ENCODE peak calls at places on chromosome 21, in six cellular contexts. H is IMR-90, R is neuronal stem cell, K is H9, Y is trophoblast cell, C is H1. J is an unnamed sample.
A peak's percentile ranks its signal among the peaks of the same experiment; 100 is the strongest.

GRCh38 chr21:15278279-15278678 is 213.5 kb upstream of the NRIP1 start:
- DNase-seq in H (no peak), R (no peak), K (no peak), Y (peak; percentile 59), C (no peak), J (no peak)

GRCh38 chr21:42376338-42376982 is 10.1 kb upstream of the TFF1 start:
- DNase-seq in H (no peak), R (no peak), K (peak; percentile 53), Y (no peak), C (no peak), J (no peak)

GRCh38 chr21:36788116-36788515 is 89.2 kb downstream of the SIM2 start:
- DNase-seq in H (no peak), R (no peak), K (no peak), Y (no peak), C (no peak), J (peak; percentile 31)

GRCh38 chr21:42269382-42269781 is 45.8 kb downstream of the TFF3 start:
- DNase-seq in H (no peak), R (no peak), K (no peak), Y (no peak), C (no peak), J (no peak)

GRCh38 chr21:25080706-25081495 is 526.4 kb downstream of the MRPL39 start:
- DNase-seq in H (peak; percentile 7), R (no peak), K (no peak), Y (no peak), C (no peak), J (no peak)

GRCh38 chr21:45973475-45974072 is 8.0 kb upstream of the COL6A1 start:
- DNase-seq in H (peak; percentile 87), R (no peak), K (peak; percentile 72), Y (peak; percentile 40), C (peak; percentile 72), J (peak; percentile 94)

GRCh38 chr21:44354775-44355771 is 1.7 kb downstream of the TRPM2 start:
- DNase-seq in H (no peak), R (no peak), K (no peak), Y (no peak), C (no peak), J (no peak)

GRCh38 chr21:15330872-15331271 is 266.1 kb upstream of the NRIP1 start:
- DNase-seq in H (no peak), R (no peak), K (no peak), Y (no peak), C (no peak), J (no peak)

GRCh38 chr21:41951876-41952567 is 1.8 kb downstream of the C2CD2 start:
- DNase-seq in H (no peak), R (no peak), K (no peak), Y (no peak), C (no peak), J (no peak)

DNA sequence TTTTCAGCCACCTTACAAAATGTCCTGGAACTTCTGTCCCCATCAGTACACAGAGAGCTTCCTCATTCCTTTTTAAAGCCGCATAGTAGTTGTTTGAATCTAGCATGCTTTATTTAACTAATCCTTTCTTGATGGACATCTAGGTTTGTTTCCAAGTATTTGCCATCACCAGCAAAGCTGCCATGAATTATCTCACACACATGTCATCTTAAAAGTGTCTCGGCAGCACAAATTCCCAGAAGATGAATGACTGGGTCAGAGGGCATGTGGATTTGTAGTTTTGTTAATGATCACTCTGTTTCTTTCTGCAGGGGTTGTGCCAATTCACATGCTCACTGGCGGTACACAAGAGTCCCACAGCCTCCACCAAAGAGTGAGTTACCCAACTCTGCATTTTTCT is 68.3 kb downstream of the CLIC6 start:
- DNase-seq in H (no peak), R (no peak), K (no peak), Y (peak; percentile 31), C (no peak), J (peak; percentile 3)
- H3K14ac ChIP-seq in H (no peak overlapping the region), R (no peak overlapping the region), K (no peak overlapping the region), Y (no peak overlapping the region), C (no peak overlapping the region), J (no peak overlapping the region)

GRCh38 chr21:38057626-38058025 is 141.4 kb upstream of the KCNJ6 start:
- DNase-seq in H (no peak), R (no peak), K (no peak), Y (no peak), C (no peak), J (no peak)
- H3K14ac ChIP-seq in H (no peak overlapping the region), R (no peak overlapping the region), K (no peak overlapping the region), Y (no peak overlapping the region), C (no peak overlapping the region), J (no peak overlapping the region)

GRCh38 chr21:33257404-33257803 is 8.8 kb upstream of the IL10RB start:
- DNase-seq in H (no peak), R (no peak), K (no peak), Y (peak; percentile 31), C (no peak), J (no peak)
- H3K14ac ChIP-seq in H (no peak overlapping the region), R (no peak overlapping the region), K (no peak overlapping the region), Y (no peak overlapping the region), C (no peak overlapping the region), J (no peak overlapping the region)

DNA sequence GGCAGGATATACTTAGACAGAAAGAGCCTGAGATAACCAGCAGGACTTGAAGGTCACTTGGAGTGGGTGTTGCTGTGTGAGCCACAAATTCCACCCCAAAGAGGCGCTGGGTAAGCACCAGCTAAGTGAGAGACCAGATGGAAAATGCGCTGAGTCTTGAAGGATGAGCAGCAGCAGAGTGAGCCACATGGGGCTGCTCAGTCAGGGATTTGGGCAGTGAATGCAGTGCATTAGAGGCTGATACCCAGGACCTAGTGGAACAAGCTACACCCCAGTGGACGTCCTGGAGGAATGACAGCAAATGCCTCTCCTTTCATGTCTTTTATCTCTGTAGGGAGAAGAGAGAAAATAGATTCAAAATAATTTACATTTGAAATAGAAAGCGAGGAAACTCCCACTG is 11.3 kb downstream of the GRIK1 start:
- DNase-seq in H (no peak), R (no peak), K (no peak), Y (no peak), C (no peak), J (no peak)
- H3K14ac ChIP-seq in H (no peak overlapping the region), R (no peak overlapping the region), K (no peak overlapping the region), Y (no peak overlapping the region), C (no peak overlapping the region), J (no peak overlapping the region)

GRCh38 chr21:16910435-16911165 is 602.2 kb upstream of the CXADR start:
- DNase-seq in H (no peak), R (no peak), K (no peak), Y (no peak), C (no peak), J (no peak)
- H3K14ac ChIP-seq in H (no peak overlapping the region), R (no peak overlapping the region), K (no peak overlapping the region), Y (no peak overlapping the region), C (no peak overlapping the region), J (no peak overlapping the region)

J was measured in mesenchymal stem cell.